ENCODE peak calls at places on chromosomes 6 and 20, in five cellular contexts. H, J, L, G and B are unnamed samples. For H3K4me1, the result is how much of the 10 kb centered on the place peaks cover.

GRCh38 chr6:109447878-109448555 is 7.5 kb downstream of the SMPD2 start:
- DNase-seq in J (no peak), G (no peak), H (no peak), L (no peak), B (no peak)

GRCh38 chr20:25009218-25010145 is 16.9 kb upstream of the APMAP start:
- DNase-seq in J (no peak), G (no peak), H (peak), L (no peak), B (no peak)

GRCh38 chr6:118597636-118598035 is 49.5 kb downstream of the PLN start:
- DNase-seq in G (no peak), J (no peak), H (no peak), L (no peak), B (no peak)

GRCh38 chr20:57248132-57248797 is 18.2 kb downstream of the BMP7 start:
- DNase-seq in L (no peak), J (no peak), G (no peak), H (no peak), B (no peak)

GRCh38 chr20:37319120-37319717 is 26.7 kb upstream of the SRC start:
- DNase-seq in L (no peak), G (peak), H (peak), J (no peak), B (no peak)

GRCh38 chr6:132820629-132821381 is 6.4 kb downstream of the RPS12 start:
- DNase-seq in G (no peak), L (peak), H (no peak), J (no peak), B (no peak)

GRCh38 chr20:62752181-62752670 is 43.6 kb downstream of the NTSR1 start:
- DNase-seq in G (no peak), J (peak), L (no peak), H (no peak), B (no peak)

GRCh38 chr6:52553158-52553557 is 23.7 kb downstream of the TRAM2 start:
- DNase-seq in H (no peak), L (no peak), G (no peak), J (no peak), B (no peak)

GRCh38 chr6:44012078-44012493 is 115.2 kb downstream of the MRPL14 start:
- DNase-seq in G (no peak), H (peak), J (no peak), L (peak), B (no peak)

GRCh38 chr6:109261815-109262214 is 120.5 kb downstream of the CD164 start:
- DNase-seq in J (no peak), L (no peak), H (no peak), G (no peak), B (no peak)

GRCh38 chr6:17885079-17885478 is 102.4 kb downstream of the KIF13A start:
- DNase-seq in J (no peak), L (no peak), G (no peak), H (no peak), B (peak)

GRCh38 chr6:26089272-26089671 is 2.0 kb downstream of the HFE start:
- DNase-seq in L (no peak), H (no peak), J (no peak), G (no peak), B (no peak)

GRCh38 chr6:37569999-37570776 is 70.5 kb upstream of the CCDC167 start:
- DNase-seq in L (no peak), H (no peak), G (no peak), J (no peak), B (no peak)
- H3K4me3 ChIP-seq in L (no peak), H (no peak), G (no peak), J (no peak), B (no peak)

GRCh38 chr6:130824978-130825694 is 2.1 kb upstream of the SMLR1 start:
- DNase-seq in J (no peak), H (no peak), G (no peak), L (no peak), B (no peak)
- H3K27ac ChIP-seq in J (no peak), H (no peak), G (no peak), L (no peak), B (no peak)

GRCh38 chr20:50266293-50267040 is 75.8 kb downstream of the CEBPB start:
- DNase-seq in L (no peak), H (no peak), J (no peak), G (no peak), B (no peak)
- H3K4me1 ChIP-seq in L (under half), H (under half), J (under half), G (under half), B (under half)

GRCh38 chr6:73655341-73655917 is 1.6 kb upstream of the SLC17A5 start:
- DNase-seq in L (no peak), G (no peak), H (no peak), J (no peak), B (no peak)
- H3K4me3 ChIP-seq in L (no peak), G (no peak), H (peak), J (peak), B (peak)

DNA sequence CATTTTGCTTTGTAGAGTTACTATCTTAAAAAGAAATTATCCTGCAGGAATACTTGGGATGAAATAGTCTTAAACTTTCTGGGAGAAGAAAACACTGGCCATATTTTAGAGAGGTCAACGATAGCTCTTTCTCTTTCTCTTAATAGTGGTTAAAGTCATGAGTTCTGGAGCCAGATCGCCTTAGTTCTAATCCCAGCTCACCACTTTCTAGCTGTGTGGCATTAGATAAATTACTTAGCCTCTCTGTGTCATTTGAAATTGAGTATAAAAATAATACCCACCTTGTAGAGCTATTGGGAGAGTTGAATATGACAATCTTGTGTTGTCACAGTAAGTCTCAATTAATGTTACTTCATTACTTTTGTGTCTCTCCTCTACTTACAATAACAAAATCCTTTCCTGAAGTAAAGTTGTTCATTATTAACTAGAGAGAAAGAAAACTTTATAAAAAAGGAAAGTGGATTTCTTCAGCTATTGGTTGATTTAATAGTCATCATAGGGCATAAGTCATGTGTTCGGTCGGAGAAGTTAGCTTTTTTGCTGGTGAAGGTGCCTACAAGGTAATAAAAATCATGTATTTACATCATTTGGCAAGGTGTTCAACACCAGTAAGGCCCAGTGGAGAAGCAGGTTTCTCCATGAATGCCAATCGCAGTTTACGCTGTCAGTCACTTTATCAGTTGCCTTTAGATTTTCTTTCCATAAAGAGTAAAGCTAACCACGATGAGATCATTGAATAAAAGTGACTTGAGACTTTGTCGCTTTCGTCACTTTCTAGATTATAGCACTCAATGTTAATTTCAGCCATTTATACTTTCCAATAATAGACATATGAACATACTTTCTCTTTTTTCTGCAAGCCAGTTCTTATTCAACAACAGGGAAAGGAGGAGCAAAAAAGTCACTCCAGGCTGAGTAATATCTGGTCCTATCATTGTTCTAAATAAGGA is 2.0 kb downstream of the NEDD9 start:
- DNase-seq in G (no peak), J (no peak), H (no peak), L (peak), B (peak)
- H3K27ac ChIP-seq in G (no peak), J (peak), H (peak), L (peak), B (peak)

GRCh38 chr20:34018166-34018565 is 24.5 kb downstream of the RALY start:
- DNase-seq in H (no peak), G (no peak), L (no peak), J (no peak), B (no peak)

GRCh38 chr20:34024733-34025351 is 31.1 kb downstream of the RALY start:
- DNase-seq in H (no peak), L (no peak), J (no peak), G (no peak), B (peak)

GRCh38 chr20:34023937-34024732 is 30.4 kb downstream of the RALY start:
- DNase-seq in L (no peak), J (no peak), H (no peak), G (no peak), B (no peak)

GRCh38 chr20:34022843-34023234 is 29.1 kb downstream of the RALY start:
- DNase-seq in J (no peak), H (no peak), L (no peak), G (no peak), B (no peak)

GRCh38 chr20:34022154-34022842 is 28.6 kb downstream of the RALY start:
- DNase-seq in G (no peak), J (no peak), L (peak), H (no peak), B (no peak)
- H3K4me1 ChIP-seq in G (under half), J (half or more), L (under half), H (half or more), B (under half)